ENCODE peak calls at places on chromosomes 16 and 17, in eight cellular contexts. D, R, H, T, E, O, B and Z are unnamed samples.
A peak's percentile ranks its signal among the peaks of the same experiment; 100 is the strongest.

GRCh38 chr17:76562734-76563148 is 22.9 kb downstream of the PRCD start:
- DNase-seq in T (peak; percentile 76), R (no peak), H (no peak), D (no peak), B (no peak), O (no peak), E (no peak), Z (no peak)

GRCh38 chr16:17416461-17417221 is 54.1 kb downstream of the XYLT1 start:
- DNase-seq in T (no peak), E (peak; percentile 70), O (peak; percentile 55), H (no peak), D (no peak), R (peak; percentile 55), B (no peak), Z (no peak)

GRCh38 chr16:30603945-30604315 is 6.3 kb downstream of the ZNF689 start:
- DNase-seq in B (no peak), O (no peak), E (no peak), H (no peak), T (no peak), D (no peak), R (no peak), Z (no peak)

GRCh38 chr16:8655184-8655717 is 19.2 kb upstream of the ABAT start:
- DNase-seq in E (peak; percentile 62), H (no peak), O (no peak), R (peak; percentile 39), T (no peak), D (no peak), B (peak; percentile 40), Z (no peak)

GRCh38 chr17:78428842-78429617 is 50.6 kb downstream of the PGS1 start:
- DNase-seq in E (no peak), D (no peak), B (no peak), T (no peak), R (no peak), H (no peak), O (no peak), Z (peak; percentile 68)

GRCh38 chr16:57690782-57691471 is 3.7 kb upstream of the DRC7 start:
- DNase-seq in D (no peak), B (no peak), R (no peak), T (no peak), E (no peak), O (no peak), H (no peak), Z (no peak)

GRCh38 chr16:79600636-79601091 is at the start of gene MAF:
- DNase-seq in D (peak; percentile 72), O (peak; percentile 88), H (peak; percentile 74), B (peak; percentile 95), E (peak; percentile 91), T (peak; percentile 94), R (peak; percentile 69), Z (peak; percentile 89)

GRCh38 chr16:27218756-27219155 is 15.4 kb downstream of the KDM8 start:
- DNase-seq in O (no peak), D (no peak), H (no peak), R (no peak), B (no peak), E (peak; percentile 29), T (no peak), Z (no peak)

GRCh38 chr16:15803608-15804007 is 53.2 kb downstream of the MYH11 start:
- DNase-seq in E (no peak), H (no peak), D (no peak), T (no peak), R (no peak), B (no peak), O (no peak), Z (no peak)

GRCh38 chr16:50977064-50977621 is 173.9 kb downstream of the SALL1 start:
- DNase-seq in H (no peak), O (no peak), E (no peak), T (no peak), B (no peak), D (no peak), R (no peak), Z (no peak)

GRCh38 chr17:80452173-80452915 is 24.1 kb downstream of the NPTX1 start:
- DNase-seq in R (no peak), T (no peak), H (no peak), B (no peak), O (no peak), E (no peak), D (no peak), Z (no peak)

GRCh38 chr16:46757339-46758050 is 9.4 kb upstream of the MYLK3 start:
- DNase-seq in D (no peak), E (peak; percentile 63), O (no peak), T (no peak), B (peak; percentile 32), H (no peak), R (no peak), Z (no peak)

GRCh38 chr16:1906846-1907165 is 11.4 kb downstream of the HS3ST6 start:
- DNase-seq in R (no peak), H (no peak), O (no peak), E (peak; percentile 51), B (no peak), T (no peak), D (no peak), Z (no peak)